ENCODE peak calls at places on chromosomes 16 and 17, in ten cellular contexts. W is ovary, N is tibial nerve, L is adrenal gland, G is uterus, X is NB4, C is stomach, B is HCT116, P is IMR-90, F is Peyer's patch. M is an unnamed sample.

GRCh38 chr17:807146-808002 is 25.2 kb downstream of the MRM3 start:
- DNase-seq in W (no peak), N (no peak), L (no peak), G (no peak), X (no peak), C (no peak), B (no peak), P (no peak), F (no peak), M (no peak)

GRCh38 chr16:78310990-78311561 is 211.6 kb downstream of the WWOX start:
- DNase-seq in W (no peak), N (no peak), L (no peak), G (no peak), X (no peak), C (no peak), B (no peak), P (peak), F (no peak), M (no peak)

GRCh38 chr16:12289175-12290063 is 312.9 kb downstream of the SNX29 start:
- DNase-seq in W (no peak), N (no peak), L (no peak), G (no peak), X (no peak), C (peak), B (no peak), P (no peak), F (no peak), M (no peak)

GRCh38 chr17:77649717-77650211 is 308.7 kb upstream of the TNRC6C start:
- DNase-seq in W (no peak), N (no peak), L (no peak), G (no peak), X (peak), C (no peak), B (peak), P (no peak), F (peak), M (peak)

GRCh38 chr17:673200-673681 is 41.4 kb downstream of the VPS53 start:
- DNase-seq in W (no peak), N (no peak), L (no peak), G (no peak), X (no peak), C (no peak), B (no peak), P (peak), F (no peak), M (no peak)

GRCh38 chr16:26598989-26599785 is 467.5 kb upstream of the C16orf82 start:
- DNase-seq in W (no peak), N (no peak), L (no peak), G (no peak), X (no peak), C (no peak), B (no peak), P (no peak), F (no peak), M (no peak)

GRCh38 chr16:72818286-72818845 is 229.6 kb downstream of the ZFHX3 start:
- DNase-seq in W (no peak), N (no peak), L (no peak), G (no peak), X (peak), C (no peak), B (no peak), P (no peak), F (no peak), M (no peak)

GRCh38 chr17:57645950-57646686 is 99.0 kb downstream of the CCDC182 start:
- DNase-seq in W (no peak), N (no peak), L (no peak), G (no peak), X (peak), C (no peak), B (no peak), P (peak), F (no peak), M (no peak)

GRCh38 chr17:65154770-65155589 is 17.8 kb downstream of the RGS9 start:
- DNase-seq in W (no peak), N (no peak), L (no peak), G (no peak), X (peak), C (no peak), B (no peak), P (peak), F (no peak), M (no peak)

GRCh38 chr17:35841505-35841904 is 27.2 kb downstream of the HEATR9 start:
- DNase-seq in W (no peak), N (no peak), L (peak), G (no peak), X (no peak), C (no peak), B (no peak), P (peak), F (no peak), M (no peak)

GRCh38 chr17:66533572-66533971 is 231.2 kb downstream of the PRKCA start:
- DNase-seq in W (peak), N (no peak), L (no peak), G (peak), X (peak), C (no peak), B (no peak), P (peak), F (no peak), M (no peak)

GRCh38 chr17:75268931-75269330 is 2.1 kb downstream of the MIF4GD start:
- DNase-seq in W (no peak), N (no peak), L (no peak), G (no peak), X (peak), C (no peak), B (no peak), P (no peak), F (no peak), M (no peak)

GRCh38 chr17:1267471-1267947 is 2.7 kb upstream of the BHLHA9 start:
- DNase-seq in W (peak), N (no peak), L (peak), G (peak), X (no peak), C (peak), B (no peak), P (no peak), F (no peak), M (no peak)

GRCh38 chr17:56064506-56064905 is 88.8 kb upstream of the ANKFN1 start:
- DNase-seq in W (no peak), N (no peak), L (no peak), G (no peak), X (no peak), C (no peak), B (no peak), P (no peak), F (no peak), M (no peak)

DNA sequence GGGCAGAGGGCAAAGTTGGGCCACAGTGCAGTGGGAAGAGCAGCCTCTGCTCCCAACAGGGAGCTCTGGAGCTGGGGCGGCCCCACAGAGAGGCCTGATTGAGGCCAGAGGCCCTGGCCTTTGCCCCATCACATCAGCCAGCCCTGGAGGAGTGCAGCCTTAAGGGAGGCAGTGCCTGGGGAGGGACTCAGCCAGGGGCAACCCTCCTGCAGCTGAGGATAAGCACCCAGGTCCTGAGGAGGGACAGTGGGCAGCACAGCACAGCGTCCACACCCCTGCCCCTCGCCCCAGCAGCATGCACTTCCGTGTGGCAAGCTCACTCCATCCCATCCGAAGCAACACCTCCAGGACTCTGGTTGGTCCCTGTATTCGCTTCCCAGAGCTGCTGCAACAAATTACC is 61.9 kb upstream of the CBX4 start:
- DNase-seq in W (no peak), N (no peak), L (no peak), G (no peak), X (no peak), C (no peak), B (no peak), P (no peak), F (no peak), M (no peak)
- H3K4me3 ChIP-seq in W (no peak), N (no peak), L (no peak), G (no peak), X (no peak), C (no peak), B (no peak), P (no peak), F (no peak), M (no peak)

GRCh38 chr16:66946541-66946940 is 11.2 kb downstream of the CES2 start:
- DNase-seq in W (no peak), N (no peak), L (no peak), G (no peak), X (no peak), C (no peak), B (no peak), P (no peak), F (no peak), M (no peak)

GRCh38 chr16:66947302-66948033 is 12.2 kb downstream of the CES2 start:
- DNase-seq in W (peak), N (peak), L (peak), G (peak), X (peak), C (peak), B (peak), P (peak), F (peak), M (peak)

GRCh38 chr16:66949472-66949871 is 11.6 kb upstream of the CES3 start:
- DNase-seq in W (no peak), N (no peak), L (no peak), G (no peak), X (no peak), C (no peak), B (no peak), P (no peak), F (no peak), M (no peak)

GRCh38 chr16:66946974-66947301 is 11.6 kb downstream of the CES2 start:
- DNase-seq in W (no peak), N (no peak), L (no peak), G (no peak), X (no peak), C (no peak), B (no peak), P (no peak), F (no peak), M (no peak)

DNA sequence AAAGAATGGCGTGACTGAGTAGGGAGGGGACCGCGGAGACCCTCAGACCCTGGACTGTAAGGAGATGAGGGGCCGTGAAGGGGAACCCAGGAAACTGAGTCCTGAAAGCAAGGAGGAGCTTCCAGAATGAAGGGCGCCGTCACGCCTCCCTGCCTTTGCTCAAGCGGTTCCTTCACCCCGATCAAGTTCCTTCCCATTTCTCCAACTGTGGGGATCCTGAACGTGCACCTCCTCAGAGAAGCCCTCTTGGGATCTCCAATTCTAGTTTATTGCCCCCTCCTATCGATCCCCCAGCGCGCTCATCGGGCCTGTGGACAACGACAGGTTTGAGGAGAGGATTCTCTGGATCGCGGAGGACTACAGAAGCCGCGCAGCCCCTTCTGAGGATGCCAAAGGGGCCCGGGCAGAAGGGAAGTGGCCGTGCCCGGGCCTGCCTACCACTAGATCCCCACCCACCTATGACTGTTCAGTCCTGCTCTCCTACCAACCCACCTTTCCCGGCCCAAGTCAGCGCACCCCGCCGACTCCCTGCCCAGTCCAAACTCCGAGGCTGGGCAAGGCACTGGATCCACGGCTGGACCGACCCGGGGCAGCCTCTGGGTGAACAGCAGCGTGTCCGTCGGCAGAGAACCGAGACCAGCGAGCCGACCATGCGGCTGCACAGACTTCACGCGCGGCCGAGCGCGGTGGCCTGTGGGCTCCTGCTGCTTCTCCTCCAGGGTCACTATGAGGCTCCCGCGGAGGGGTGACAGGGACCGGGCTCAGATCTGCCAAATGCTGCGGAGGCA is 12.8 kb upstream of the CES3 start:
- DNase-seq in W (peak), N (no peak), L (no peak), G (no peak), X (no peak), C (peak), B (no peak), P (no peak), F (no peak), M (no peak)
- TF ChIP-seq POLR2A in W (no peak), N (no peak), L (no peak), G (no peak), X (no peak), C (no peak), B (no peak), P (no peak), F (peak), M (no peak)

DNA sequence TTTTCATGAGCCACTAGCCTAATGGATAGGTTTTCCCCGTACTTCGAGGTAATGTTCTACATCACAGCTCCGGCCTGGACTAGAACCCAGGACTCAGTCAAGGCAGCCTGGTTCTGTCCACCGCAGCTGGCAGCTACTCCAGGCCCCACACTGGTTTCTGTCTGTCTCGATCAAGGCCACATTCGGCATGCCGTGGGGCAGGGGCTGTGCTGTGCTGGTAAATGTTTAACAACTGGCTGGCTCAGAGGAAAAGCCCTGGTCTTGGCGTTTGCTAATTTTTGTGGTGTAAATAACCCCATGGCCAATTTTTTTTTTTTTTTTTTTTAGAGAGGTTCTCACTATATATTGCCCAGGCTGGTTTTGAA is 433 bp upstream of the DRC7 start:
- DNase-seq in W (no peak), N (no peak), L (no peak), G (no peak), X (no peak), C (peak), B (no peak), P (no peak), F (no peak), M (no peak)
- H3K4me3 ChIP-seq in W (no peak), N (no peak), L (no peak), G (no peak), X (no peak), C (no peak), B (no peak), P (no peak), F (no peak), M (no peak)

DNA sequence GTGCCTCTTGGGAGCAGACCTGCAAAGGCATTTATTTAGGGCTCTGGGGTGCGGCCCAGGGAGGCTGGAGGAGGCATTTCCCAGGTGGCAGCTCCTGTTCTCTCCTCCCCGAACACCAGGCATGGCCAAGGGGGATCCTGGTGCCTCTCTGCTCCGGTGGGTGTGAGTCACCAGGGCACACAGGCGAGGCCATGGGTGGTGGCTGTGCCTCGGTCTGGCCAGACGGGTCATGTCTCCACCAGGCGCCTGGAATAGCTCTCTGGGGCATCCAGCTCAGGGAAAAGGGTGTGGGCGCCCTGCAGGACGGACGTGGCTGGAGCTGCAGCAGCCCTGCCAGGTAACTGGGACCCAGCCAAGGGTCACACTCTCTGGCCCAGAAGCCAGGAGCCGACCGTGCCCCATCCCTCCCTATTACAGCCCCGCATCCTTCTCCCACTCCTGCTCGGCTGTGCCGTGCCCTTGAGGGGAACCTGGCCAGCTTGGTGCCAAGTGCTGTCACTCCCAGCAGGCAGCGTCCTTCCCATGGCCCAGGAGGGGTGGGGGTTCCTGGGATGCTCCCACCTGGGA is 25.8 kb downstream of the SOX8 start:
- DNase-seq in W (no peak), N (no peak), L (no peak), G (no peak), X (no peak), C (peak), B (no peak), P (no peak), F (no peak), M (no peak)
- TF ChIP-seq POLR2A in W (no peak), N (no peak), L (no peak), G (no peak), X (no peak), C (no peak), B (no peak), P (no peak), F (no peak), M (no peak)

M was measured in lower leg skin.